ENCODE peak calls at places on chromosomes 6 and 20, in five cellular contexts. E, G, V, L and X are unnamed samples.

GRCh38 chr6:21402368-21402767 is 191.2 kb upstream of the SOX4 start:
- DNase-seq in E (no peak), G (no peak), V (no peak), L (no peak), X (peak; percentile 15)

GRCh38 chr6:44499609-44500008 is 112.1 kb downstream of the CDC5L start:
- DNase-seq in E (no peak), G (no peak), V (no peak), L (no peak), X (no peak)

GRCh38 chr6:169640347-169640972 is 61.4 kb downstream of the WDR27 start:
- DNase-seq in E (no peak), G (no peak), V (peak; percentile 43), L (no peak), X (no peak)

GRCh38 chr6:106520711-106521367 is 108.5 kb downstream of the RTN4IP1 start:
- DNase-seq in E (no peak), G (no peak), V (no peak), L (peak; percentile 65), X (no peak)

GRCh38 chr6:160791459-160791858 is 89.4 kb downstream of the PLG start:
- DNase-seq in E (no peak), G (no peak), V (no peak), L (no peak), X (no peak)

GRCh38 chr20:10708342-10709185 is 34.8 kb upstream of the JAG1 start:
- DNase-seq in E (no peak), G (no peak), V (peak; percentile 41), L (no peak), X (peak; percentile 15)

GRCh38 chr6:117509021-117509420 is 26.5 kb downstream of the DCBLD1 start:
- DNase-seq in E (no peak), G (no peak), V (no peak), L (no peak), X (no peak)

GRCh38 chr6:109229536-109229935 is 134.2 kb downstream of the CEP57L1 start:
- DNase-seq in E (no peak), G (no peak), V (no peak), L (no peak), X (peak; percentile 19)

GRCh38 chr6:41633235-41633634 is 5.0 kb upstream of the MDFI start:
- DNase-seq in E (no peak), G (no peak), V (no peak), L (no peak), X (no peak)

GRCh38 chr6:16319813-16320532 is 81.6 kb downstream of the GMPR start:
- DNase-seq in E (no peak), G (peak; percentile 91), V (peak; percentile 85), L (peak; percentile 59), X (peak; percentile 94)

GRCh38 chr6:111502154-111502553 is 19.1 kb upstream of the REV3L start:
- DNase-seq in E (no peak), G (no peak), V (no peak), L (no peak), X (no peak)

GRCh38 chr6:63882208-63882607 is 246.6 kb downstream of the PHF3 start:
- DNase-seq in E (no peak), G (no peak), V (no peak), L (no peak), X (peak; percentile 2)

GRCh38 chr20:10247440-10247839 is 28.8 kb downstream of the SNAP25 start:
- DNase-seq in E (no peak), G (no peak), V (peak; percentile 8), L (no peak), X (peak; percentile 50)

GRCh38 chr6:33144373-33144772 is 47.9 kb downstream of the COL11A2 start:
- DNase-seq in E (no peak), G (no peak), V (no peak), L (no peak), X (no peak)